ENCODE peak calls at places on chromosomes 7 and 10, in seven cellular contexts. V, U, N, P, X, H and K are unnamed samples. For H3K4me1, the result is how much of the 10 kb centered on the place peaks cover.

GRCh38 chr7:41459623-41460256 is 243.2 kb downstream of the INHBA start:
- DNase-seq in V (no peak), U (no peak), N (no peak), P (no peak), X (no peak), H (no peak), K (no peak)

GRCh38 chr10:100928039-100928438 is 15.3 kb downstream of the SLF2 start:
- DNase-seq in V (no peak), U (no peak), N (no peak), P (no peak), X (no peak), H (no peak), K (no peak)

GRCh38 chr7:27759491-27759890 is 19.5 kb downstream of the TAX1BP1 start:
- DNase-seq in V (peak), U (no peak), N (no peak), P (no peak), X (no peak), H (no peak), K (no peak)

GRCh38 chr10:31896972-31897384 is 31.7 kb downstream of the ARHGAP12 start:
- DNase-seq in V (peak), U (no peak), N (no peak), P (no peak), X (no peak), H (no peak), K (no peak)

GRCh38 chr10:132654121-132654571 is 116.6 kb downstream of the INPP5A start:
- DNase-seq in V (no peak), U (no peak), N (peak), P (no peak), X (no peak), H (no peak), K (no peak)

GRCh38 chr10:101879456-101880189 is 36.0 kb upstream of the KCNIP2 start:
- DNase-seq in V (peak), U (no peak), N (no peak), P (no peak), X (no peak), H (no peak), K (no peak)

GRCh38 chr10:100562806-100563293 is 27.1 kb downstream of the HIF1AN start:
- DNase-seq in V (no peak), U (no peak), N (no peak), P (no peak), X (peak), H (no peak), K (no peak)

GRCh38 chr7:157281221-157281998 is 55.4 kb upstream of the DNAJB6 start:
- DNase-seq in V (no peak), U (no peak), N (no peak), P (no peak), X (no peak), H (no peak), K (no peak)

GRCh38 chr10:88987243-88987726 is 3.3 kb upstream of the FAS start:
- DNase-seq in V (no peak), U (no peak), N (no peak), P (no peak), X (peak), H (no peak), K (no peak)

GRCh38 chr10:71342850-71343773 is 24.1 kb downstream of the SLC29A3 start:
- DNase-seq in V (peak), U (no peak), N (no peak), P (no peak), X (no peak), H (no peak), K (no peak)

GRCh38 chr7:123460616-123461015 is 73.8 kb downstream of the IQUB start:
- DNase-seq in V (peak), U (no peak), N (no peak), P (no peak), X (no peak), H (no peak), K (no peak)

GRCh38 chr10:17665742-17666141 is 21.8 kb downstream of the STAM start:
- DNase-seq in V (peak), U (peak), N (no peak), P (no peak), X (no peak), H (no peak), K (no peak)

GRCh38 chr7:13822678-13823077 is 166.8 kb downstream of the ETV1 start:
- DNase-seq in V (peak), U (no peak), N (no peak), P (no peak), X (no peak), H (no peak), K (no peak)

GRCh38 chr10:91820144-91820543 is 21.9 kb downstream of the TNKS2 start:
- DNase-seq in V (no peak), U (no peak), N (no peak), P (no peak), X (no peak), H (no peak), K (no peak)

GRCh38 chr7:44145969-44146897 is 5.1 kb upstream of the MYL7 start:
- DNase-seq in V (no peak), U (peak), N (peak), P (peak), X (no peak), H (peak), K (peak)

GRCh38 chr7:41190615-41191014 is 512.3 kb downstream of the INHBA start:
- DNase-seq in V (no peak), U (no peak), N (no peak), P (no peak), X (no peak), H (no peak), K (no peak)

GRCh38 chr10:29144126-29144525 is 144.7 kb upstream of the LYZL1 start:
- DNase-seq in V (no peak), U (no peak), N (no peak), P (no peak), X (no peak), H (no peak), K (no peak)

GRCh38 chr7:9608560-9608959 is 1175.2 kb downstream of the NXPH1 start:
- DNase-seq in V (peak), U (no peak), N (no peak), P (no peak), X (no peak), H (no peak), K (no peak)

GRCh38 chr7:52917982-52918578 is 117.4 kb upstream of the POM121L12 start:
- DNase-seq in V (peak), U (no peak), N (no peak), P (no peak), X (no peak), H (peak), K (no peak)

GRCh38 chr10:49008056-49008455 is 68.4 kb upstream of the LRRC18 start:
- DNase-seq in V (no peak), U (no peak), N (no peak), P (no peak), X (no peak), H (no peak), K (no peak)

GRCh38 chr7:66269978-66270377 is 64.8 kb downstream of the TPST1 start:
- DNase-seq in V (no peak), U (no peak), N (no peak), P (no peak), X (no peak), H (no peak), K (no peak)

GRCh38 chr7:106176414-106177294 is 64.5 kb upstream of the SYPL1 start:
- DNase-seq in V (peak), U (peak), N (peak), P (peak), X (peak), H (peak), K (peak)

GRCh38 chr10:73553726-73554125 is 37.4 kb downstream of the USP54 start:
- DNase-seq in V (no peak), U (no peak), N (no peak), P (no peak), X (no peak), H (no peak), K (no peak)

GRCh38 chr10:24047201-24047600 is 161.7 kb upstream of the KIAA1217 start:
- DNase-seq in V (no peak), U (no peak), N (no peak), P (no peak), X (no peak), H (no peak), K (no peak)

GRCh38 chr10:130362308-130362761 is 226.1 kb downstream of the GLRX3 start:
- DNase-seq in V (no peak), U (no peak), N (no peak), P (no peak), X (no peak), H (no peak), K (no peak)

GRCh38 chr10:130244928-130245495 is 108.8 kb downstream of the GLRX3 start:
- DNase-seq in V (no peak), U (no peak), N (no peak), P (no peak), X (no peak), H (no peak), K (no peak)

GRCh38 chr10:23189024-23189423 is 3.1 kb upstream of the PTF1A start:
- DNase-seq in V (no peak), U (no peak), N (no peak), P (no peak), X (no peak), H (no peak), K (no peak)

DNA sequence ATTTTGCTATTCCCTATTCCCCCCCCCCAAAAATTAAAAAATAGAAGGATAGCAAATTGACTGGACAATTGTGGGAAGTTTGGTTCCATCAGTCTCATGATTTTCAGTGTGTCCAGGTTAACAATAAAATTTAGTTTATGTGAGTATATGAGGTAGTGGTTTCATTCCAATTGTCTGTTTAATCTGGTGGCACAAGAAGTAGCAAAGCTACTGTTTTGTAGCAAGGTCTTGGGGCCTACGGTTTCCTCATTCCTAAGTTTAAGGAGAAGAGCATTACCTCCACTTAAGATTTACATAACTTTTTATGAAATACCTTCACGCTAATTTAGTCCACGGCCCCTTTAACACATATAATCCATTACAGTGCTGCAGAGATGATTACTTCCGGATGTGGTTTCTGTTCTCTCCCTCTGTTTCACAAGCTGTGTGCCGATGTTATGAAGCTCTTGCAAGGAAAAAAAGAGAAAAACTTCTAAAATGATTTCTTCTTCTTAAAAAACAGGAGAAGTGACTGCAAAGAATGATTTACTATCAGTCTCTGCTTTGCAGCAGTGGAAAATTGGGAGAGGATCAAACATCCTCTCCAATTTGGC is 32.7 kb upstream of the NPVF start:
- DNase-seq in V (no peak), U (no peak), N (no peak), P (no peak), X (peak), H (peak), K (no peak)
- H3K4me3 ChIP-seq in V (no peak), U (peak), N (no peak), P (no peak), X (no peak), H (peak), K (no peak)

GRCh38 chr10:12350925-12351324 is 1.6 kb downstream of the CAMK1D start:
- DNase-seq in V (no peak), U (no peak), N (no peak), P (no peak), X (no peak), H (no peak), K (no peak)
- H3K27ac ChIP-seq in V (no peak), U (no peak), N (peak), P (no peak), X (peak), H (no peak), K (peak)

DNA sequence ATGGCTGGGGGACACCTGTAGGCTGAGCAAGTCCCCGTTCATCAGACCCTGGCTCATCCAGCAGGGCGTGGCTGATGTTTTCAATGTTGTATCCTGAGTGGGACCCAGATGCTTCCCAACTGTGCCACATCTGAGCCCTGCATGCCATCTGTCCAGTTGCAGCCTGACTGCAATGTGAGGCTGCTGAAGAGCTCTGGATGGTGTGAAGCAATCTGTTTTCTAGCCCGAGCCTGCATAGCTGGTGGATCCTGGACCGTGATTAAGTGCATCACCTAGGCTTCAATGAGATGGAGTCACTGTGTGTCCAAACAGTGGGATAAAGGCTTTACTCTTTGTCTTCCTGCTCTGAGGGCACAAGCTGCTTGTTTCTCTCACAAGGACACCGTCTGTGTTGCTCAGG is 99.8 kb downstream of the TCF7L2 start:
- DNase-seq in V (no peak), U (no peak), N (no peak), P (no peak), X (no peak), H (no peak), K (no peak)
- H3K4me1 ChIP-seq in V (under half), U (under half), N (half or more), P (under half), X (under half), H (under half), K (half or more)

DNA sequence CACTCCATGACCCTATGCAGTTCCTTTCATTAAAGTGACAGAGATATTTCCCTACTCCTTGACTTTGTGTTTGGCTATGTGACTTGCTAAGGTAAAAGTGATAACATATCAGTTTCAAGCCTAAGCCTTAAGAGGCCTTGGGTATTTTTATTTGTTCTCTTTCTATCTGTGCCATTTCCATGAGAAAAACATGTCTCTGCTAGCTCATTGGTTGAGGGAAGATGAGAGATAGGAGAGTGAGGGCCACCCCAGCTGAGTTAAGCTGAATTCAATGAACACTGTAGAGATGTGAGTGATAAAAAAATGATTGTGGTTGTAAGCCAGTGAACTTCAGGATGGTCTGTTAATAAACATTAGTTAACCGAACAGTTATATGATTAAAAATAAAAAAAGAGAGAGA is 13.4 kb downstream of the TASOR2 start:
- DNase-seq in V (no peak), U (no peak), N (no peak), P (no peak), X (no peak), H (no peak), K (no peak)
- H3K4me3 ChIP-seq in V (no peak), U (no peak), N (no peak), P (no peak), X (no peak), H (no peak), K (no peak)

GRCh38 chr10:110805292-110805691 is 66.4 kb upstream of the PDCD4 start:
- DNase-seq in V (no peak), U (no peak), N (no peak), P (no peak), X (no peak), H (no peak), K (no peak)
- H3K27ac ChIP-seq in V (no peak), U (no peak), N (no peak), P (peak), X (no peak), H (no peak), K (no peak)

DNA sequence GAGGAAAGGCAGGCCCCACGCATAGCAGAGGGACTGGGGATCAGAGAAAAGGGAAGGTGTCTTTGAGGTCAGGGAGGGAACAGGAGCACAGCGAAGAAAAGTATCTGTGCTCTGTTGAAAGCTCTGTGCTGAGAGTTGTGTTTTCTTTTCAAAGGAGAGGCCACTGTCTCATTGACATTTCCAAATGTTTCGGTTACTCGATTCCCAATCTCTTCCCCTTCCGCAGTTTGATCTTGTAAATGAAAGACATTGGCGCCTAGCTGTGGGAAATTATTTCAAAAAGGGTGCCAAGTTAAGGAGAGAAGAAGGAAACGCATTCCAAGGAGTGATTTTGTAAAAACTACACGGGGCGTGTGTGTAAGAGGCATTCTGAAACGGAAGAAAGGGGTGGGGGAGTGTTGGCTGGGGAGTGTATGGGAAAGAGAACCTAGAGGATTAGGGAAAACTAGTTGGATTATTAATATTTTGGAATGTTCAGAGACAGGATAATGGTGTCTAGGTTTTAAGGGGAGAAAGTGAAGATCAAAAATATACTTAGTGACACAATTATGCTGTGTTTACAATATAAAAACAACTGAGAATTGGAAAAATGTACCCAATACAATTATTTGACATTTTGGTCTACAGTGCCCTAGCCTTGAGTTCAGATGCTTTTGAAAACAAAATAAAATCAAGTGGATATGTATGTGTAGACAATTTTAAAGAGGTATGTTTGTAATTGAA is 727 bp downstream of the KLHDC10 start:
- DNase-seq in V (no peak), U (no peak), N (no peak), P (no peak), X (no peak), H (peak), K (no peak)
- H3K4me1 ChIP-seq in V (under half), U (under half), N (under half), P (under half), X (under half), H (under half), K (under half)

DNA sequence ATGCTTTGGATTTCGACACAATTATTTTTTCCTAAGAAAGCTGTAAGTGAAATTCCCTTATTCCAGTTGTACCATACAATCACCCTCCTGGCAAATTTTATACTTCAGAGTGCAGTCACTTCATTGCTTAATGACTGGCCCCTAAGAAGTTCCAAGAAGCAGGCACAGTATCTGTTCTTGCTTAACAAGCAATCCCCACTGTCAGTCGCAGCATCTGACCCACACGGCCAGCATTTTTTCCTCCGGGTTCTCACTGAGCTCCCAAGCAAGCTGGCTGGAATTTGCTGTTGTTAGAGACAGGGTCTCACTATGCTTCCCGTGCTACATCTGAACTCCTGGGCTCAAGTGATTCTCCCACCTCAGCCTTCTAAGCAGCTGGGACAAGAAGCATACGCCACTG is 163.3 kb downstream of the PARD3 start:
- DNase-seq in V (no peak), U (no peak), N (no peak), P (no peak), X (no peak), H (no peak), K (no peak)
- H3K4me3 ChIP-seq in V (no peak), U (no peak), N (no peak), P (no peak), X (no peak), H (no peak), K (no peak)

DNA sequence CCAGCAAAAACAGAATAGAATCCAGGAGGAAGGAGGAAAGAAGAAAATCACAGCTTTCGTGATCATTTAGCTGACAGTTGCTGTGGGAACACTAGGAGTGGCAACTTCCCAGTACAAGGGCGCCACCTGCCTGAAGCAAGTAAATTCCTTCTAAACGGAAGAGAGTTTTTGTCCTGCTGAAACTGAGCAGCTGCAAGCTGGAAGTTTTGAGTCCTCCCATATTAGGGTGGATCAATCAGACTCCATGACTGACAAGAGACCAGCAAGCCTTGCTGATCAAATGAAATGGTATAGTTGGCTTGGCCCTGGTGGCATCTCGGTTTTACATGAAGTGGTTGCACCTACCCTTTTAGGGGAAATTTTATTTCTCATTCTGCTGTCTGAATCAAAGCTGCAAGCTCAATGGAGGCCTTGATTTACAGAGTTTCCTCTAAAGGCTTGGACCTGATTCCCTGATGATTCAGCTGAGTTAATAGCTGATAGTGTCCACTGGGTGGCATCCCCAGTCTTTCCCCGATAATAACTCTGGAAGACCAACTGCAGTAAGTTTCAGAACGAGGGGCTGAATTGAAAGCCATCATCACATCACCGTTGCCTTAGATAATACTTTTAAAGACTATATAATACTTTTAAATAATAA is 299.6 kb downstream of the HGF start:
- DNase-seq in V (peak), U (peak), N (peak), P (peak), X (peak), H (peak), K (no peak)
- H3K27ac ChIP-seq in V (no peak), U (no peak), N (no peak), P (no peak), X (no peak), H (no peak), K (no peak)

GRCh38 chr7:93943816-93944540 is 22.4 kb downstream of the GNG11 start:
- DNase-seq in V (no peak), U (no peak), N (no peak), P (no peak), X (no peak), H (no peak), K (no peak)

GRCh38 chr7:93945083-93945482 is 23.5 kb downstream of the GNG11 start:
- DNase-seq in V (no peak), U (no peak), N (no peak), P (no peak), X (no peak), H (no peak), K (no peak)

GRCh38 chr7:93944673-93945072 is 23.1 kb downstream of the GNG11 start:
- DNase-seq in V (no peak), U (no peak), N (no peak), P (no peak), X (no peak), H (no peak), K (no peak)

GRCh38 chr7:93938293-93938692 is 16.8 kb downstream of the GNG11 start:
- DNase-seq in V (no peak), U (no peak), N (no peak), P (no peak), X (no peak), H (no peak), K (no peak)

DNA sequence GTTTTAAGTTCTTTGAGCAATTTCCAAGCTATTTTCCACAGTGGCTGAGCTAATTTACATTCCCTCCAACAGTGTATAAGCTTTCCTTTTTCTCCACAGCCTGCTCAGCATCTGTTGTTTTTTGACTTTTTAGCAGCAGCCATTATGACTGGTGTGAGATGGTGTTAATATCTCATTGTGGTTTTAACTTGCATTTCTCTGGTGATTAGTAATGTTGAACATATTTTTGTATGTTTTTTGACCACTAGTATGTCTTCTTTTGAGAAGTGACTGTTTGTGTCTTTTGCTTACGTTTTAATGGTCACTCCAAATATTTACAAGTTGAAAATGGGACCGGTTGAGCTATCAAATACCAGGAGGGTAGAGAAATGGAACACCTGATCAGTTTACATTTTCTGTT is 20.4 kb downstream of the GNG11 start:
- DNase-seq in V (no peak), U (no peak), N (no peak), P (no peak), X (no peak), H (no peak), K (no peak)
- H3K4me1 ChIP-seq in V (under half), U (under half), N (under half), P (under half), X (under half), H (under half), K (under half)